ENCODE peak calls at places on chromosome 14, in nine cellular contexts. Z is SW480; I is stimulated activated CD8-positive, alpha-beta memory T cell treated with anti-CD3 and anti-CD28 coated beads, Interleukin-7, amount 100 ng/mL, for 24 hours; F is endothelial cell; X is hypothalamus; Q is ascending aorta; W is NCI-H748 treated with DMSO at 0.1 percent for 48 hours; V is DMS 273 treated with DMSO at 0.1 percent for 48 hours; L is EL. T is an unnamed sample.

GRCh38 chr14:26863736-26864135 is 265.9 kb upstream of the NOVA1 start:
- DNase-seq in V (no peak), F (no peak), Z (peak), Q (no peak), X (no peak), L (no peak), W (no peak), I (no peak), T (no peak)

GRCh38 chr14:42322486-42323284 is 716.0 kb downstream of the LRFN5 start:
- DNase-seq in I (no peak), Q (no peak), L (no peak), X (no peak), F (no peak), V (no peak), W (no peak), Z (no peak), T (no peak)

GRCh38 chr14:39446131-39446744 is 14.0 kb upstream of the FBXO33 start:
- DNase-seq in F (no peak), V (no peak), X (no peak), I (no peak), Q (no peak), Z (no peak), L (no peak), W (no peak), T (no peak)

GRCh38 chr14:50864911-50865310 is 6.9 kb upstream of the ABHD12B start:
- DNase-seq in Z (no peak), Q (no peak), X (no peak), V (no peak), F (no peak), W (no peak), L (no peak), I (no peak), T (no peak)

GRCh38 chr14:29587761-29588160 is 339.9 kb downstream of the PRKD1 start:
- DNase-seq in W (no peak), I (no peak), Q (no peak), Z (no peak), F (no peak), L (no peak), V (no peak), X (no peak), T (peak)

GRCh38 chr14:50520947-50521815 is 11.2 kb downstream of the MAP4K5 start:
- DNase-seq in X (no peak), Z (peak), F (no peak), I (peak), V (no peak), L (peak), W (no peak), Q (no peak), T (no peak)

GRCh38 chr14:101075801-101076413 is 172.4 kb upstream of the RTL1 start:
- DNase-seq in W (no peak), V (no peak), I (no peak), Z (no peak), Q (no peak), F (no peak), L (no peak), X (no peak), T (no peak)

GRCh38 chr14:91374897-91375747 is 42.5 kb downstream of the CCDC88C start:
- DNase-seq in Z (no peak), W (peak), V (peak), F (no peak), X (no peak), I (no peak), Q (no peak), L (no peak), T (peak)

GRCh38 chr14:44149597-44149996 is 357.5 kb downstream of the FSCB start:
- DNase-seq in X (no peak), F (peak), L (no peak), Q (no peak), W (peak), V (peak), Z (peak), I (no peak), T (peak)

GRCh38 chr14:33375781-33376180 is 437.1 kb downstream of the NPAS3 start:
- DNase-seq in F (no peak), Z (no peak), W (no peak), L (no peak), V (no peak), Q (no peak), I (no peak), X (no peak), T (no peak)

GRCh38 chr14:63752449-63753169 is 24.7 kb upstream of the SGPP1 start:
- DNase-seq in W (no peak), L (peak), Q (no peak), X (no peak), F (no peak), Z (no peak), I (no peak), V (no peak), T (no peak)

GRCh38 chr14:31096255-31096654 is 70.1 kb upstream of the STRN3 start:
- DNase-seq in L (peak), Z (no peak), W (no peak), X (no peak), F (no peak), I (no peak), V (no peak), Q (no peak), T (no peak)

GRCh38 chr14:102525213-102526143 is 15.9 kb upstream of the ANKRD9 start:
- DNase-seq in F (no peak), L (peak), Z (peak), X (no peak), I (no peak), V (peak), Q (no peak), W (peak), T (peak)

GRCh38 chr14:77027538-77028383 is 747 bp downstream of the IRF2BPL start:
- DNase-seq in Q (no peak), F (peak), I (peak), W (no peak), L (peak), V (no peak), Z (peak), X (peak), T (peak)

GRCh38 chr14:85313801-85314207 is 216.1 kb upstream of the FLRT2 start:
- DNase-seq in X (no peak), F (no peak), W (no peak), I (no peak), V (no peak), Z (no peak), L (peak), Q (no peak), T (no peak)

GRCh38 chr14:81710232-81710845 is 176.7 kb upstream of the SEL1L start:
- DNase-seq in V (peak), W (peak), I (no peak), X (peak), Q (no peak), F (peak), L (peak), Z (peak), T (peak)

GRCh38 chr14:65258391-65258790 is 154.1 kb upstream of the FUT8 start:
- DNase-seq in F (no peak), Q (no peak), V (no peak), X (no peak), W (no peak), Z (no peak), I (no peak), L (peak), T (no peak)

GRCh38 chr14:101809671-101810514 is 48.4 kb downstream of the PPP2R5C start:
- DNase-seq in V (peak), X (peak), F (peak), W (peak), Z (peak), Q (peak), I (no peak), L (peak), T (peak)

GRCh38 chr14:57937681-57938080 is 71.8 kb upstream of the SLC35F4 start:
- DNase-seq in I (no peak), V (no peak), Z (no peak), L (no peak), W (no peak), X (no peak), Q (no peak), F (no peak), T (no peak)

GRCh38 chr14:35277179-35277578 is 15.0 kb upstream of the PSMA6 start:
- DNase-seq in V (no peak), Z (no peak), X (no peak), L (no peak), W (no peak), I (no peak), F (no peak), Q (no peak), T (no peak)

GRCh38 chr14:104138098-104138890 is at the start of gene KIF26A:
- DNase-seq in X (no peak), I (peak), W (peak), V (peak), L (no peak), Z (peak), F (peak), Q (no peak), T (peak)

GRCh38 chr14:68894123-68894522 is 85.0 kb downstream of the ACTN1 start:
- DNase-seq in F (no peak), V (no peak), Z (no peak), I (no peak), W (no peak), Q (no peak), X (no peak), L (no peak), T (no peak)

GRCh38 chr14:89618309-89618708 is 201.3 kb upstream of the FOXN3 start:
- DNase-seq in Q (no peak), W (no peak), X (no peak), F (no peak), Z (peak), V (no peak), L (peak), I (no peak), T (peak)

GRCh38 chr14:55438066-55438683 is 2.2 kb downstream of the TBPL2 start:
- DNase-seq in Z (peak), V (peak), L (peak), X (no peak), Q (no peak), F (peak), W (peak), I (no peak), T (peak)

GRCh38 chr14:36069535-36069900 is 107.0 kb downstream of the PTCSC3 start:
- DNase-seq in Z (peak), Q (no peak), V (peak), X (peak), F (peak), L (peak), I (no peak), W (peak), T (peak)

GRCh38 chr14:21072781-21073339 is 2.8 kb downstream of the ARHGEF40 start:
- DNase-seq in V (no peak), Z (no peak), W (no peak), I (no peak), L (no peak), F (no peak), X (no peak), Q (no peak), T (no peak)

GRCh38 chr14:73237219-73237785 is at the start of gene PAPLN:
- DNase-seq in F (no peak), X (no peak), Z (peak), Q (no peak), I (no peak), L (peak), W (no peak), V (no peak), T (no peak)

GRCh38 chr14:103133213-103134140 is 10.2 kb downstream of the TNFAIP2 start:
- DNase-seq in Q (no peak), L (no peak), X (no peak), V (no peak), I (no peak), Z (no peak), F (no peak), W (no peak), T (no peak)

GRCh38 chr14:103503296-103503695 is 19.3 kb downstream of the CKB start:
- DNase-seq in W (no peak), F (no peak), Z (no peak), V (no peak), X (no peak), L (no peak), Q (no peak), I (no peak), T (no peak)

GRCh38 chr14:69046468-69046867 is 67.4 kb upstream of the ACTN1 start:
- DNase-seq in Z (no peak), W (no peak), I (no peak), V (no peak), X (no peak), F (no peak), Q (no peak), L (no peak), T (no peak)

GRCh38 chr14:99578541-99579044 is 25.4 kb downstream of the CCDC85C start:
- DNase-seq in X (no peak), L (no peak), W (no peak), I (no peak), V (no peak), Z (no peak), F (no peak), Q (no peak), T (no peak)

GRCh38 chr14:65052832-65053231 is 49.5 kb downstream of the MAX start:
- DNase-seq in V (no peak), L (no peak), Q (no peak), W (no peak), F (no peak), Z (no peak), I (no peak), X (no peak), T (no peak)

GRCh38 chr14:91613459-91614145 is 103.5 kb upstream of the PPP4R3A start:
- DNase-seq in Z (no peak), X (no peak), Q (no peak), W (no peak), V (no peak), L (no peak), I (no peak), F (no peak), T (no peak)

GRCh38 chr14:100042328-100042727 is 22.9 kb upstream of the EVL start:
- DNase-seq in X (no peak), I (no peak), Q (no peak), F (no peak), L (no peak), W (no peak), V (no peak), Z (no peak), T (no peak)

GRCh38 chr14:45426685-45427282 is 173.8 kb upstream of the MIS18BP1 start:
- DNase-seq in X (no peak), W (peak), I (no peak), F (no peak), L (peak), V (peak), Z (peak), Q (no peak), T (peak)